ENCODE peak calls at places on chromosomes 1 and 21, in nine cellular contexts. One of them, this sample, is unnamed.

GRCh38 chr21:33881689-33882440 is 33.7 kb downstream of the ATP5PO start:
- DNase-seq in AG08396: no peak
- DNase-seq in activated CD4-positive, alpha-beta memory T cell treated with anti-CD3 and anti-CD28 coated beads for 36 hours: no peak
- DNase-seq in heart right ventricle: no peak
- DNase-seq in GM04503: no peak
- DNase-seq in CD4-positive, alpha-beta T cell: no peak
- DNase-seq in BJ: no peak
- DNase-seq in NCI-H1092: no peak
- DNase-seq in cardiac fibroblast: no peak
- DNase-seq in this sample: no peak

GRCh38 chr21:41180752-41181151 is 12.8 kb downstream of the BACE2 start:
- DNase-seq in CD4-positive, alpha-beta T cell: no peak
- DNase-seq in AG08396: no peak
- DNase-seq in heart right ventricle: no peak
- DNase-seq in BJ: no peak
- DNase-seq in GM04503: no peak
- DNase-seq in NCI-H1092: no peak
- DNase-seq in cardiac fibroblast: no peak
- DNase-seq in activated CD4-positive, alpha-beta memory T cell treated with anti-CD3 and anti-CD28 coated beads for 36 hours: no peak
- DNase-seq in this sample: no peak

GRCh38 chr21:39850333-39850732 is 16.9 kb upstream of the PCP4 start:
- DNase-seq in BJ: no peak
- DNase-seq in AG08396: no peak
- DNase-seq in GM04503: no peak
- DNase-seq in cardiac fibroblast: no peak
- DNase-seq in heart right ventricle: no peak
- DNase-seq in CD4-positive, alpha-beta T cell: no peak
- DNase-seq in activated CD4-positive, alpha-beta memory T cell treated with anti-CD3 and anti-CD28 coated beads for 36 hours: no peak
- DNase-seq in NCI-H1092: no peak
- DNase-seq in this sample: no peak

GRCh38 chr1:179366093-179366800 is 476 bp downstream of the AXDND1 start:
- DNase-seq in activated CD4-positive, alpha-beta memory T cell treated with anti-CD3 and anti-CD28 coated beads for 36 hours: peak
- DNase-seq in NCI-H1092: no peak
- DNase-seq in AG08396: peak
- DNase-seq in cardiac fibroblast: peak
- DNase-seq in CD4-positive, alpha-beta T cell: peak
- DNase-seq in GM04503: no peak
- DNase-seq in heart right ventricle: no peak
- DNase-seq in BJ: no peak
- DNase-seq in this sample: no peak

GRCh38 chr1:25246600-25247023 is 642 bp downstream of the RSRP1 start:
- DNase-seq in AG08396: no peak
- DNase-seq in NCI-H1092: peak
- DNase-seq in cardiac fibroblast: no peak
- DNase-seq in CD4-positive, alpha-beta T cell: peak
- DNase-seq in heart right ventricle: peak
- DNase-seq in activated CD4-positive, alpha-beta memory T cell treated with anti-CD3 and anti-CD28 coated beads for 36 hours: peak
- DNase-seq in GM04503: no peak
- DNase-seq in BJ: no peak
- DNase-seq in this sample: no peak

GRCh38 chr1:70194601-70195000 is 10.8 kb downstream of the LRRC40 start:
- DNase-seq in BJ: no peak
- DNase-seq in NCI-H1092: no peak
- DNase-seq in CD4-positive, alpha-beta T cell: no peak
- DNase-seq in GM04503: no peak
- DNase-seq in activated CD4-positive, alpha-beta memory T cell treated with anti-CD3 and anti-CD28 coated beads for 36 hours: no peak
- DNase-seq in AG08396: no peak
- DNase-seq in heart right ventricle: no peak
- DNase-seq in cardiac fibroblast: no peak
- DNase-seq in this sample: no peak

GRCh38 chr1:66074147-66074546 is 281.5 kb downstream of the PDE4B start:
- DNase-seq in BJ: no peak
- DNase-seq in CD4-positive, alpha-beta T cell: no peak
- DNase-seq in activated CD4-positive, alpha-beta memory T cell treated with anti-CD3 and anti-CD28 coated beads for 36 hours: no peak
- DNase-seq in AG08396: no peak
- DNase-seq in cardiac fibroblast: no peak
- DNase-seq in GM04503: no peak
- DNase-seq in NCI-H1092: no peak
- DNase-seq in heart right ventricle: no peak
- DNase-seq in this sample: no peak

GRCh38 chr21:39434950-39435349 is 10.6 kb downstream of the LCA5L start:
- DNase-seq in AG08396: no peak
- DNase-seq in heart right ventricle: no peak
- DNase-seq in CD4-positive, alpha-beta T cell: no peak
- DNase-seq in activated CD4-positive, alpha-beta memory T cell treated with anti-CD3 and anti-CD28 coated beads for 36 hours: no peak
- DNase-seq in NCI-H1092: no peak
- DNase-seq in cardiac fibroblast: peak
- DNase-seq in GM04503: no peak
- DNase-seq in BJ: no peak
- DNase-seq in this sample: no peak

GRCh38 chr1:245180496-245180895 is 25.7 kb downstream of the KIF26B start:
- DNase-seq in activated CD4-positive, alpha-beta memory T cell treated with anti-CD3 and anti-CD28 coated beads for 36 hours: no peak
- DNase-seq in heart right ventricle: no peak
- DNase-seq in CD4-positive, alpha-beta T cell: no peak
- DNase-seq in cardiac fibroblast: no peak
- DNase-seq in NCI-H1092: no peak
- DNase-seq in BJ: no peak
- DNase-seq in AG08396: no peak
- DNase-seq in GM04503: no peak
- DNase-seq in this sample: no peak

GRCh38 chr1:117162806-117163205 is 41.3 kb upstream of the TRIM45 start:
- DNase-seq in heart right ventricle: no peak
- DNase-seq in cardiac fibroblast: no peak
- DNase-seq in CD4-positive, alpha-beta T cell: no peak
- DNase-seq in activated CD4-positive, alpha-beta memory T cell treated with anti-CD3 and anti-CD28 coated beads for 36 hours: no peak
- DNase-seq in NCI-H1092: no peak
- DNase-seq in GM04503: no peak
- DNase-seq in BJ: no peak
- DNase-seq in AG08396: no peak
- DNase-seq in this sample: no peak

GRCh38 chr1:10057744-10058294 is 25.1 kb downstream of the UBE4B start:
- DNase-seq in GM04503: no peak
- DNase-seq in NCI-H1092: no peak
- DNase-seq in activated CD4-positive, alpha-beta memory T cell treated with anti-CD3 and anti-CD28 coated beads for 36 hours: no peak
- DNase-seq in heart right ventricle: no peak
- DNase-seq in CD4-positive, alpha-beta T cell: no peak
- DNase-seq in cardiac fibroblast: no peak
- DNase-seq in AG08396: no peak
- DNase-seq in BJ: no peak
- DNase-seq in this sample: no peak

GRCh38 chr1:87200875-87201638 is 127.6 kb upstream of the LMO4 start:
- DNase-seq in BJ: no peak
- DNase-seq in CD4-positive, alpha-beta T cell: no peak
- DNase-seq in NCI-H1092: no peak
- DNase-seq in activated CD4-positive, alpha-beta memory T cell treated with anti-CD3 and anti-CD28 coated beads for 36 hours: no peak
- DNase-seq in GM04503: no peak
- DNase-seq in heart right ventricle: no peak
- DNase-seq in cardiac fibroblast: no peak
- DNase-seq in AG08396: no peak
- DNase-seq in this sample: no peak

GRCh38 chr1:201495447-201496295 is 11.3 kb downstream of the CSRP1 start:
- DNase-seq in CD4-positive, alpha-beta T cell: no peak
- DNase-seq in activated CD4-positive, alpha-beta memory T cell treated with anti-CD3 and anti-CD28 coated beads for 36 hours: no peak
- DNase-seq in NCI-H1092: peak
- DNase-seq in cardiac fibroblast: peak
- DNase-seq in BJ: no peak
- DNase-seq in AG08396: no peak
- DNase-seq in heart right ventricle: peak
- DNase-seq in GM04503: peak
- DNase-seq in this sample: no peak

GRCh38 chr1:208841396-208841795 is 597.2 kb upstream of the PLXNA2 start:
- DNase-seq in cardiac fibroblast: no peak
- DNase-seq in BJ: no peak
- DNase-seq in CD4-positive, alpha-beta T cell: no peak
- DNase-seq in activated CD4-positive, alpha-beta memory T cell treated with anti-CD3 and anti-CD28 coated beads for 36 hours: no peak
- DNase-seq in heart right ventricle: no peak
- DNase-seq in GM04503: no peak
- DNase-seq in NCI-H1092: no peak
- DNase-seq in AG08396: no peak
- DNase-seq in this sample: no peak

GRCh38 chr1:53057134-53057533 is 4.9 kb upstream of the PODN start:
- DNase-seq in BJ: peak
- DNase-seq in GM04503: peak
- DNase-seq in cardiac fibroblast: no peak
- DNase-seq in heart right ventricle: no peak
- DNase-seq in NCI-H1092: no peak
- DNase-seq in activated CD4-positive, alpha-beta memory T cell treated with anti-CD3 and anti-CD28 coated beads for 36 hours: no peak
- DNase-seq in CD4-positive, alpha-beta T cell: no peak
- DNase-seq in AG08396: no peak
- DNase-seq in this sample: no peak

GRCh38 chr1:60978421-60979357 is 103.7 kb upstream of the NFIA start:
- DNase-seq in activated CD4-positive, alpha-beta memory T cell treated with anti-CD3 and anti-CD28 coated beads for 36 hours: peak
- DNase-seq in CD4-positive, alpha-beta T cell: peak
- DNase-seq in cardiac fibroblast: peak
- DNase-seq in AG08396: peak
- DNase-seq in BJ: no peak
- DNase-seq in NCI-H1092: no peak
- DNase-seq in GM04503: no peak
- DNase-seq in heart right ventricle: no peak
- DNase-seq in this sample: no peak

GRCh38 chr1:76075877-76076276 is 1.3 kb downstream of the ST6GALNAC3 start:
- DNase-seq in GM04503: no peak
- DNase-seq in activated CD4-positive, alpha-beta memory T cell treated with anti-CD3 and anti-CD28 coated beads for 36 hours: no peak
- DNase-seq in cardiac fibroblast: peak
- DNase-seq in heart right ventricle: no peak
- DNase-seq in NCI-H1092: no peak
- DNase-seq in CD4-positive, alpha-beta T cell: no peak
- DNase-seq in BJ: no peak
- DNase-seq in AG08396: no peak
- DNase-seq in this sample: no peak

GRCh38 chr1:199272690-199273089 is 633.9 kb downstream of the PTPRC start:
- DNase-seq in CD4-positive, alpha-beta T cell: no peak
- DNase-seq in activated CD4-positive, alpha-beta memory T cell treated with anti-CD3 and anti-CD28 coated beads for 36 hours: no peak
- DNase-seq in cardiac fibroblast: peak
- DNase-seq in AG08396: peak
- DNase-seq in NCI-H1092: no peak
- DNase-seq in BJ: peak
- DNase-seq in GM04503: peak
- DNase-seq in heart right ventricle: peak
- DNase-seq in this sample: no peak

GRCh38 chr1:173866462-173866861 is 1.3 kb downstream of the GAS5 start:
- DNase-seq in AG08396: no peak
- DNase-seq in BJ: no peak
- DNase-seq in activated CD4-positive, alpha-beta memory T cell treated with anti-CD3 and anti-CD28 coated beads for 36 hours: no peak
- DNase-seq in CD4-positive, alpha-beta T cell: no peak
- DNase-seq in GM04503: no peak
- DNase-seq in heart right ventricle: no peak
- DNase-seq in NCI-H1092: no peak
- DNase-seq in cardiac fibroblast: no peak
- DNase-seq in this sample: no peak

This sample was measured in D721Med.